ENCODE peak calls at places on chromosomes 4 and X, in five cellular contexts. One of them, this sample, is unnamed.
A peak's percentile ranks its signal among the peaks of the same experiment; 100 is the strongest.

GRCh38 chrX:41382699-41383645 is 49.0 kb downstream of the DDX3X start:
- DNase-seq in heart left ventricle: no peak
- DNase-seq in H54: no peak
- DNase-seq in GM12892: no peak
- DNase-seq in prostate gland: no peak
- DNase-seq in this sample: no peak

GRCh38 chr4:16231570-16232252 is 5.4 kb upstream of the TAPT1 start:
- DNase-seq in H54: no peak
- DNase-seq in GM12892: no peak
- DNase-seq in prostate gland: no peak
- DNase-seq in heart left ventricle: no peak
- DNase-seq in this sample: peak; percentile 25

GRCh38 chr4:16083217-16084191 is at the start of gene PROM1:
- DNase-seq in prostate gland: no peak
- DNase-seq in heart left ventricle: peak; percentile 27
- DNase-seq in H54: no peak
- DNase-seq in GM12892: peak; percentile 9
- DNase-seq in this sample: no peak

GRCh38 chr4:79678472-79679202 is 270.6 kb upstream of the GK2 start:
- DNase-seq in GM12892: no peak
- DNase-seq in H54: no peak
- DNase-seq in heart left ventricle: peak; percentile 22
- DNase-seq in prostate gland: no peak
- DNase-seq in this sample: peak; percentile 41

GRCh38 chr4:86243750-86244149 is 116.1 kb downstream of the MAPK10 start:
- DNase-seq in prostate gland: no peak
- DNase-seq in GM12892: no peak
- DNase-seq in heart left ventricle: no peak
- DNase-seq in H54: no peak
- DNase-seq in this sample: no peak

GRCh38 chrX:100447563-100448397 is 37.7 kb upstream of the PCDH19 start:
- DNase-seq in heart left ventricle: peak; percentile 22
- DNase-seq in H54: peak; percentile 26
- DNase-seq in GM12892: peak; percentile 28
- DNase-seq in prostate gland: no peak
- DNase-seq in this sample: peak; percentile 1

GRCh38 chr4:82579932-82580331 is 18.1 kb upstream of the TMEM150C start:
- DNase-seq in prostate gland: no peak
- DNase-seq in GM12892: no peak
- DNase-seq in H54: no peak
- DNase-seq in heart left ventricle: no peak
- DNase-seq in this sample: no peak

GRCh38 chr4:108851346-108851745 is 88.5 kb upstream of the ETNPPL start:
- DNase-seq in GM12892: no peak
- DNase-seq in heart left ventricle: no peak
- DNase-seq in H54: no peak
- DNase-seq in prostate gland: no peak
- DNase-seq in this sample: no peak

GRCh38 chr4:128517739-128518510 is 230.3 kb upstream of the PGRMC2 start:
- DNase-seq in prostate gland: no peak
- DNase-seq in GM12892: peak; percentile 41
- DNase-seq in heart left ventricle: peak; percentile 46
- DNase-seq in H54: peak; percentile 40
- DNase-seq in this sample: peak; percentile 95

GRCh38 chrX:103254921-103255455 is at the start of gene TCEAL8:
- DNase-seq in H54: peak; percentile 47
- DNase-seq in heart left ventricle: peak; percentile 83
- DNase-seq in prostate gland: peak; percentile 81
- DNase-seq in GM12892: no peak
- DNase-seq in this sample: peak; percentile 82

GRCh38 chr4:183960021-183960420 is 54.9 kb downstream of the STOX2 start:
- DNase-seq in prostate gland: peak; percentile 5
- DNase-seq in heart left ventricle: peak; percentile 57
- DNase-seq in GM12892: no peak
- DNase-seq in H54: peak; percentile 41
- DNase-seq in this sample: no peak

GRCh38 chrX:16148896-16149295 is 18.4 kb upstream of the MAGEB17 start:
- DNase-seq in prostate gland: no peak
- DNase-seq in heart left ventricle: no peak
- DNase-seq in GM12892: no peak
- DNase-seq in H54: no peak
- DNase-seq in this sample: no peak

GRCh38 chr4:102403115-102403514 is 57.8 kb upstream of the SLC39A8 start:
- DNase-seq in GM12892: no peak
- DNase-seq in heart left ventricle: no peak
- DNase-seq in H54: no peak
- DNase-seq in prostate gland: no peak
- DNase-seq in this sample: no peak

GRCh38 chr4:82467442-82467841 is 37.1 kb downstream of the ENOPH1 start:
- DNase-seq in prostate gland: no peak
- DNase-seq in heart left ventricle: no peak
- DNase-seq in GM12892: no peak
- DNase-seq in H54: no peak
- DNase-seq in this sample: peak; percentile 27

GRCh38 chr4:124212835-124213640 is 499.5 kb downstream of the ANKRD50 start:
- DNase-seq in prostate gland: no peak
- DNase-seq in H54: no peak
- DNase-seq in GM12892: no peak
- DNase-seq in heart left ventricle: peak; percentile 52
- DNase-seq in this sample: no peak

GRCh38 chr4:169307581-169307980 is 36.8 kb upstream of the SH3RF1 start:
- DNase-seq in prostate gland: no peak
- DNase-seq in heart left ventricle: no peak
- DNase-seq in GM12892: no peak
- DNase-seq in H54: no peak
- DNase-seq in this sample: no peak

GRCh38 chrX:11566814-11567213 is 98.9 kb downstream of the ARHGAP6 start:
- DNase-seq in GM12892: no peak
- DNase-seq in prostate gland: no peak
- DNase-seq in H54: no peak
- DNase-seq in heart left ventricle: no peak
- DNase-seq in this sample: no peak

GRCh38 chr4:44629280-44629866 is 22.1 kb downstream of the YIPF7 start:
- DNase-seq in prostate gland: peak; percentile 15
- DNase-seq in GM12892: no peak
- DNase-seq in H54: peak; percentile 3
- DNase-seq in heart left ventricle: no peak
- DNase-seq in this sample: peak; percentile 61

DNA sequence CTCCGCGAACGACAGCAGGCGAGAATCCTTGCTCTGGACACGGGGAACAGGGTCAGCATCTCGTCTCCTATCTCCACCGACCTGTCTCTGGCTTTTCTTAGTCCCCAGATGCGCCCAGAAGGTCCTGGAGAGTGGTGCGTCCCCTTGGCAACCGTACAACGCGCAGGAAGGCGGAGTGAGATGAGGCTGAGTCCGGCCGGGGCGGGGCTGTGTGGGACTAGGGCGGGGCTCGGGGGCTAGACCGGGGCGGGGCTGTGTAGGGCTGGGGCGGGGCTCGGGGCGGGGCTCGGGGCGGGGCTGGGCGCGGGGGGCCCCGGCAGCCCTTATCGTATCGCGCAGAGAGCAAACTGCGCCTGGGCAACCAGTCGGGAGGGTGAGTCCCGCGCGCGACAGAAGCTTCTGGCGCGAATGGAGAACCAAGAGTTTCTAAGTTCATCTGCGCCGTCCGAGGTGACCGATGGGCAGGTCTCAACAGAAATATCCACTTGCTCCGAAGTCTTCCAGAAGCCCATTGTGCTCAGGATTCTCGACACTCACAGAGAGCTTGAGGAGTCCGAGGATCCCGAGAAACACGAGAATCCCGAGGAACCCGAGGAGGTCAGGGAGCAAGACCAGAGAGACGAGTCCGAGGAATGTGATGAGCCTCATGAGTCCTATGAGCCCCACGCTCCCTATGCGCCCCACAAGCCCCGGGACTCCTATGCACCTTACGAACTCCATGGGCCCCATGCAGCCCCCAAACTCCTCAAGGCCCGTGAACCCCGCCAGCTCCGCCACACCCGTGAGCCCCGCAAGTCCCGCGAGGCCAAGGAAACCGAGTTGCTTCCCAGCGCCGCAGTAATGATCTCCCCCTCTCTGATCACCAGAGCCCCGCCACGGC is 24.9 kb downstream of the ARL9 start:
- DNase-seq in GM12892: peak; percentile 62
- DNase-seq in prostate gland: peak; percentile 81
- DNase-seq in heart left ventricle: peak; percentile 85
- DNase-seq in H54: peak; percentile 54
- DNase-seq in this sample: peak; percentile 96
- TF ChIP-seq POLR2A in GM12892: no peak
- TF ChIP-seq POLR2A in prostate gland: no peak
- TF ChIP-seq POLR2A in heart left ventricle: no peak
- TF ChIP-seq POLR2A in H54: peak; percentile 51
- TF ChIP-seq POLR2A in this sample: peak; percentile 88

GRCh38 chr4:70703695-70704332 is 15.5 kb downstream of the UTP3 start:
- DNase-seq in prostate gland: peak; percentile 12
- DNase-seq in heart left ventricle: no peak
- DNase-seq in GM12892: no peak
- DNase-seq in H54: no peak
- DNase-seq in this sample: peak; percentile 33
- TF ChIP-seq POLR2A in prostate gland: no peak
- TF ChIP-seq POLR2A in heart left ventricle: no peak
- TF ChIP-seq POLR2A in GM12892: no peak
- TF ChIP-seq POLR2A in H54: no peak
- TF ChIP-seq POLR2A in this sample: no peak

GRCh38 chr4:155751569-155751968 is 7.3 kb upstream of the GUCY1B1 start:
- DNase-seq in prostate gland: no peak
- DNase-seq in H54: no peak
- DNase-seq in GM12892: no peak
- DNase-seq in heart left ventricle: no peak
- DNase-seq in this sample: no peak
- TF ChIP-seq POLR2A in prostate gland: no peak
- TF ChIP-seq POLR2A in H54: no peak
- TF ChIP-seq POLR2A in GM12892: no peak
- TF ChIP-seq POLR2A in heart left ventricle: no peak
- TF ChIP-seq POLR2A in this sample: no peak

GRCh38 chrX:48592971-48593370 is 4.3 kb upstream of the WDR13 start:
- DNase-seq in heart left ventricle: no peak
- DNase-seq in GM12892: no peak
- DNase-seq in H54: no peak
- DNase-seq in prostate gland: no peak
- DNase-seq in this sample: no peak

GRCh38 chrX:48589482-48590162 is 7.7 kb upstream of the WDR13 start:
- DNase-seq in prostate gland: peak; percentile 27
- DNase-seq in GM12892: no peak
- DNase-seq in H54: no peak
- DNase-seq in heart left ventricle: no peak
- DNase-seq in this sample: no peak

GRCh38 chrX:48595929-48596328 is 1.4 kb upstream of the WDR13 start:
- DNase-seq in GM12892: no peak
- DNase-seq in heart left ventricle: no peak
- DNase-seq in H54: no peak
- DNase-seq in prostate gland: no peak
- DNase-seq in this sample: no peak

GRCh38 chrX:48584698-48585097 is 10.4 kb downstream of the RBM3 start:
- DNase-seq in GM12892: no peak
- DNase-seq in heart left ventricle: no peak
- DNase-seq in prostate gland: no peak
- DNase-seq in H54: no peak
- DNase-seq in this sample: no peak

GRCh38 chrX:48590203-48591103 is 6.8 kb upstream of the WDR13 start:
- DNase-seq in prostate gland: no peak
- DNase-seq in heart left ventricle: no peak
- DNase-seq in H54: no peak
- DNase-seq in GM12892: no peak
- DNase-seq in this sample: no peak
- TF ChIP-seq POLR2A in prostate gland: no peak
- TF ChIP-seq POLR2A in heart left ventricle: no peak
- TF ChIP-seq POLR2A in H54: no peak
- TF ChIP-seq POLR2A in GM12892: no peak
- TF ChIP-seq POLR2A in this sample: no peak

GRCh38 chrX:153688071-153688470 is 345 bp downstream of the SLC6A8 start:
- DNase-seq in heart left ventricle: no peak
- DNase-seq in H54: no peak
- DNase-seq in prostate gland: no peak
- DNase-seq in GM12892: no peak
- DNase-seq in this sample: peak; percentile 48

GRCh38 chrX:153688534-153688899 is 791 bp downstream of the SLC6A8 start:
- DNase-seq in heart left ventricle: no peak
- DNase-seq in GM12892: no peak
- DNase-seq in prostate gland: no peak
- DNase-seq in H54: no peak
- DNase-seq in this sample: peak; percentile 64

GRCh38 chrX:153688900-153689590 is 1.3 kb downstream of the SLC6A8 start:
- DNase-seq in prostate gland: peak; percentile 43
- DNase-seq in H54: no peak
- DNase-seq in heart left ventricle: no peak
- DNase-seq in GM12892: no peak
- DNase-seq in this sample: peak; percentile 54

GRCh38 chrX:153690466-153690865 is 2.7 kb downstream of the SLC6A8 start:
- DNase-seq in GM12892: no peak
- DNase-seq in prostate gland: no peak
- DNase-seq in H54: no peak
- DNase-seq in heart left ventricle: no peak
- DNase-seq in this sample: no peak

DNA sequence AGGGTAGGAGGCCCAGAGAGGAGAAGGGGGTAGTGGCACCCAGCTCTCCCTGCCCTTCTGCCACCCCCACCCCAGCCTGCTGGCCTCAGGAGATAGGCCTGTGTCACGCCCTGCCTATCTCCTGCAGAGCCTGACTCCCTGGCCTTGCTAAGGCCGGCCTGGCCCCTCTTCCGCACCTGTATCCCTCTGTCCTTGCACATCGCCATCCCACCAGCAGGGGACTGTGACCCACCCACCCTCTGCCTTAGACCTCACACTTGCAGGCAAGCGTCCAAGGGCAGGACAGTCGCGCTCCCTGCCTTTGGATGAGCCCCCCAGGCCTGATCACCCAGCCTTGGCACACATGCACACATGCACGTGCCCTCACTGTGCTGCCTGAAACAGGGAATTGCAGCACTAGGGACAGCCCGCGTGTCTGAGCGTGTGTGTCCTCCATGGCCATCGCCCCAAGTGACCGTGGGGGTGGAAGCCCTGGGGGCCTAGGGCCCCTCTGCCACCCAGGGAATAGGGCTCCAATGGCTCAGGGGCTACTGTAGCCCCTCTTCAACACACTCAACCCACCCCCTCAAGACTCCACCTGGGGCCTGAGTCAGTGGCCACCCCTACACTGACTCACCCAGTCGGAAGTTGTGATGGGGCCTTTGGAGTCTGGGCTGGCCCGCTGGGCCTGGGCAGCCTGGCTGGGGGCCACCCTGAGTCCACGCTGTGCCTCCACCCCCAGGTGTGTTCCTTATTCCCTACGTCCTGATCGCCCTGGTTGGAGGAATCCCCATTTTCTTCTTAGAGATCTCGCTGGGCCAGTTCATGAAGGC is 2.1 kb downstream of the SLC6A8 start:
- DNase-seq in prostate gland: no peak
- DNase-seq in GM12892: no peak
- DNase-seq in H54: no peak
- DNase-seq in heart left ventricle: no peak
- DNase-seq in this sample: peak; percentile 89
- TF ChIP-seq POLR2A in prostate gland: no peak
- TF ChIP-seq POLR2A in GM12892: no peak
- TF ChIP-seq POLR2A in H54: no peak
- TF ChIP-seq POLR2A in heart left ventricle: no peak
- TF ChIP-seq POLR2A in this sample: peak; percentile 58